ENCODE peak calls at places on chromosomes 13 and 19, in five cellular contexts. N is HL-60, S is stomach, M is breast epithelium, X is endothelial cell of umbilical vein. V is an unnamed sample.
A peak's percentile ranks its signal among the peaks of the same experiment; 100 is the strongest.

GRCh38 chr19:47232422-47233211 is 1.6 kb upstream of the BBC3 start:
- DNase-seq in N (no peak), S (no peak), M (no peak), X (peak; percentile 86), V (no peak)

GRCh38 chr13:38395505-38395803 is 45.8 kb downstream of the UFM1 start:
- DNase-seq in N (no peak), S (no peak), M (no peak), X (no peak), V (no peak)

GRCh38 chr13:33125821-33126570 is 109.8 kb downstream of the KL start:
- DNase-seq in N (no peak), S (no peak), M (no peak), X (peak; percentile 94), V (no peak)

GRCh38 chr19:51726049-51726448 is 2.3 kb upstream of the HAS1 start:
- DNase-seq in N (no peak), S (no peak), M (no peak), X (no peak), V (no peak)

GRCh38 chr19:4638828-4639530 is at the start of gene TNFAIP8L1:
- DNase-seq in N (peak; percentile 99), S (peak; percentile 97), M (peak; percentile 97), X (peak; percentile 94), V (peak; percentile 100)

GRCh38 chr13:33676700-33677048 is 141.3 kb upstream of the RFC3 start:
- DNase-seq in N (peak; percentile 71), S (peak; percentile 64), M (peak; percentile 55), X (peak; percentile 39), V (no peak)

GRCh38 chr19:9842834-9843625 is 7.9 kb downstream of the PIN1 start:
- DNase-seq in N (no peak), S (no peak), M (no peak), X (no peak), V (no peak)

GRCh38 chr19:35717665-35718344 is at the start of gene KMT2B:
- DNase-seq in N (no peak), S (peak; percentile 96), M (no peak), X (no peak), V (peak; percentile 99)

GRCh38 chr19:57269515-57270250 is 10.6 kb upstream of the ZNF460 start:
- DNase-seq in N (no peak), S (no peak), M (no peak), X (peak; percentile 34), V (no peak)

GRCh38 chr13:92512852-92513251 is 713.8 kb upstream of the GPC6 start:
- DNase-seq in N (no peak), S (no peak), M (no peak), X (no peak), V (no peak)

GRCh38 chr13:109145631-109146030 is 516.2 kb downstream of the MYO16 start:
- DNase-seq in N (peak; percentile 70), S (peak; percentile 55), M (no peak), X (peak; percentile 71), V (no peak)

GRCh38 chr13:29383476-29383875 is 212.0 kb downstream of the SLC7A1 start:
- DNase-seq in N (no peak), S (no peak), M (no peak), X (no peak), V (no peak)

GRCh38 chr19:41302624-41303351 is 7.2 kb upstream of the CCDC97 start:
- DNase-seq in N (peak; percentile 45), S (no peak), M (no peak), X (no peak), V (peak; percentile 62)

GRCh38 chr13:102597029-102598015 is 536 bp downstream of the TPP2 start:
- DNase-seq in N (peak; percentile 44), S (no peak), M (no peak), X (peak; percentile 41), V (peak; percentile 22)

GRCh38 chr13:97122381-97122996 is 99.6 kb upstream of the MBNL2 start:
- DNase-seq in N (no peak), S (no peak), M (no peak), X (peak; percentile 72), V (no peak)

GRCh38 chr13:114049026-114049425 is 75.2 kb upstream of the C13orf46 start:
- DNase-seq in N (no peak), S (no peak), M (no peak), X (no peak), V (peak; percentile 56)

GRCh38 chr13:99058527-99059495 is 80.9 kb upstream of the DOCK9 start:
- DNase-seq in N (no peak), S (no peak), M (no peak), X (no peak), V (no peak)

GRCh38 chr13:102203718-102204117 is 198.1 kb downstream of the FGF14 start:
- DNase-seq in N (no peak), S (no peak), M (no peak), X (no peak), V (no peak)

GRCh38 chr19:14147797-14148605 is 11.6 kb upstream of the ASF1B start:
- DNase-seq in N (peak; percentile 28), S (peak; percentile 73), M (peak; percentile 68), X (peak; percentile 77), V (peak; percentile 65)

GRCh38 chr13:60838581-60838980 is 441.6 kb downstream of the TDRD3 start:
- DNase-seq in N (peak; percentile 97), S (no peak), M (no peak), X (no peak), V (no peak)

GRCh38 chr13:47726394-47726793 is 274.7 kb downstream of the SUCLA2 start:
- DNase-seq in N (no peak), S (no peak), M (no peak), X (no peak), V (no peak)

GRCh38 chr19:48484931-48485612 is 15.9 kb downstream of the CYTH2 start:
- DNase-seq in N (no peak), S (no peak), M (no peak), X (no peak), V (no peak)

GRCh38 chr19:48489608-48490216 is 20.5 kb downstream of the CYTH2 start:
- DNase-seq in N (peak; percentile 69), S (peak; percentile 87), M (peak; percentile 72), X (peak; percentile 65), V (peak; percentile 91)

GRCh38 chr19:48490980-48491792 is 20.4 kb downstream of the LMTK3 start:
- DNase-seq in N (no peak), S (peak; percentile 56), M (no peak), X (no peak), V (peak; percentile 91)

GRCh38 chr19:48487544-48487943 is 18.4 kb downstream of the CYTH2 start:
- DNase-seq in N (no peak), S (no peak), M (no peak), X (no peak), V (no peak)

DNA sequence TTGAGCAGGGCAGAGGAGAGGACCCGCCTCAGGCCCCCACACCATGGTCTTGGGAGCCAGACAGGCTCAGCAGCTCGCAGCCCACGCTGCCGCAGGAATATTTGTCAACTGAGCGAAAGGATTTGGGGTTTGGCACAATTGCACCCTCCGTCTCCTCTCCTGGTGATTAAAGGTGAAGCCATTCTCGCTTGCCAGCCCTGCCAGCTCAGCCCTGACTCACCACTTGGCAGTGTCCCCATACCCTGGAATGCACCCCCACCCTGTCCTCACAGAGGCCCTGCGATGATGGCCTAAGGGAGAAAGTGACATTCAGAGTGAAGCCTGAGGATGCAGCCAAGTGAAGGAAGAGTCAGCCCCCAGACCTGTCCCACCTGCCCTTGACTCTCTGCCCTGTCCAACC is 18.8 kb downstream of the CYTH2 start:
- DNase-seq in N (no peak), S (peak; percentile 88), M (peak; percentile 94), X (peak; percentile 60), V (no peak)
- TF ChIP-seq POLR2AphosphoS5 in N (no peak), S (peak; percentile 79), M (peak; percentile 18), X (no peak), V (no peak)

GRCh38 chr13:49476529-49476928 is 19.2 kb upstream of the PHF11 start:
- DNase-seq in N (no peak), S (no peak), M (no peak), X (no peak), V (no peak)
- TF ChIP-seq POLR2AphosphoS5 in N (no peak), S (no peak), M (no peak), X (no peak), V (no peak)

GRCh38 chr19:797528-798414 is 519 bp downstream of the PTBP1 start:
- DNase-seq in N (peak; percentile 82), S (peak; percentile 93), M (peak; percentile 87), X (peak; percentile 80), V (peak; percentile 99)
- TF ChIP-seq POLR2AphosphoS5 in N (peak; percentile 59), S (peak; percentile 86), M (no peak), X (no peak), V (peak; percentile 20)

GRCh38 chr13:44292545-44292944 is 81.1 kb upstream of the SERP2 start:
- DNase-seq in N (no peak), S (no peak), M (no peak), X (peak; percentile 63), V (no peak)

GRCh38 chr13:44296856-44297255 is 76.8 kb upstream of the SERP2 start:
- DNase-seq in N (no peak), S (no peak), M (no peak), X (no peak), V (no peak)

GRCh38 chr13:44293354-44293753 is 80.3 kb upstream of the SERP2 start:
- DNase-seq in N (no peak), S (no peak), M (no peak), X (no peak), V (no peak)

GRCh38 chr13:44294868-44295267 is 78.8 kb upstream of the SERP2 start:
- DNase-seq in N (peak; percentile 45), S (no peak), M (no peak), X (no peak), V (no peak)

DNA sequence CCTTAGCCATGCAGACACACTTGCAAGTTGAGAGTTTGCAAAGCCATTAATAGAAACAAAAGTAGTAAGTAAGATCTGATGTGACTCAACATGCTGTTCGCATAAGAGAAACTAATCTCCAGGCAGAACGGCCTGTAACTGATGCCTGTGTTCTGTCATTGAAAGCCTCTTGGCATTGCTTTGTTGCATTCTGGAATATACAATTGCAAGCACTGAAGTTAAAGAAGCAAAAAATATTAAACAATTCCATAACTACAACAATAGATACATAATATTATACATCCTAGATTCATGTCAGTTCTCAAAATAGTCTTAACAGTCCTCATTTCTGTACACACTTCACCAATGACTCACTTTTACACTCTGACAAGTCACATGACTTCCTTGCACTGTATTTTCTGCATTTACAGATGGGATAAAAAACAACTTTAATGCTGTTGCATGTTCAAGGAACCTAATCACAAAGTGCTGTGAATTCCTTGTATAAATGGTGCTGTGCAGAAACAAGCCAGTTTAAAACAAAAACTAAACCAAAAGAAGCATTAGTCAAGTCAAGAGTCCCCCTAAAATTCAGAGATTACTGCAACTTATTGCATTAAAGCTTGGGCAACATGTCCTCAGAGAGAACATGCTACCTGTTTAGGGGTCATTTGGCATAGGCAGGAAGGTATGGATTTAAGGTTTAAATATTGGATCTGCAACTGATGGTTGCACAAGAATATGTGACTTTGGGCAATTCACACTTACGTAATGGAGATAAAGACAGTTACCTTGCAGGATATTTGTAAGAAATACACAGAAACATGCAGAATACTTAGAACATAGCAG is 79.5 kb upstream of the SERP2 start:
- DNase-seq in N (no peak), S (no peak), M (no peak), X (peak; percentile 75), V (no peak)
- TF ChIP-seq POLR2AphosphoS5 in N (no peak), S (peak; percentile 70), M (no peak), X (no peak), V (no peak)

DNA sequence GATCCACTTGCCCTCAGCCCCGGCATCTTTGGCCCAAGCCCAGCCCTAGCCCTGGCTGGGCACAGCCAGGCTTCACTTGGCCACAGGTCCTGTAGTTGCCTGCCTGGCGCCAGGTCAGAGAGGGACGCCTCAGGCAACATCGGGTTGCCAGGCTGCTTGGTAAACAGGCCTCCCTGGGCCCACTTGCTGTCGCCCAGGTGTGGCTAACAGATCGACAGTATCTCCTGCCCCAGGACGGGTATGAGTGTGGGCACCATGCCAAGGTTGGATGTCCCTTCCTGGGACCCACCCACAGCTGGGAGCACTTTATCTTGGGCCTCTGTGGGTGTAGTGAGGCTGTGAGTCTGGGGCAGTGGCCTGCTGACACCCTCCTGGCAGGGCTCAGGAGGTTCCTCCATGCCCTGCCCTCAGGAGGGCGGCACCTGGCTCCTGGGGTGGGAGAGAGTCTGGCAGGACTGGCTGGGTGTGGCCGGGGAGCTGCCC is 27.9 kb downstream of the CARM1 start:
- DNase-seq in N (no peak), S (peak; percentile 85), M (peak; percentile 94), X (no peak), V (no peak)
- TF ChIP-seq POLR2AphosphoS5 in N (no peak), S (peak; percentile 51), M (peak; percentile 37), X (no peak), V (no peak)